ENCODE peak calls at places on chromosomes 11 and 22, in six cellular contexts. S is endothelial cell, N is suprapubic skin, L is endodermal cell, O is epithelial cell of proximal tubule, H is B cell. R is an unnamed sample.

GRCh38 chr11:42251984-42252383 is 792.5 kb upstream of the LRRC4C start:
- DNase-seq in L (no peak), H (no peak), N (no peak), S (no peak), O (no peak), R (no peak)

GRCh38 chr11:44498524-44498923 is 66.9 kb upstream of the CD82 start:
- DNase-seq in N (no peak), H (no peak), L (no peak), S (no peak), O (no peak), R (no peak)

GRCh38 chr11:74019104-74019738 is 10.3 kb upstream of the UCP3 start:
- DNase-seq in S (no peak), O (no peak), L (no peak), N (no peak), H (no peak), R (no peak)

GRCh38 chr11:108511851-108512474 is 13.8 kb upstream of the POGLUT3 start:
- DNase-seq in O (peak; percentile 86), S (no peak), H (no peak), N (no peak), L (no peak), R (no peak)

GRCh38 chr11:72682238-72682872 is 8.1 kb upstream of the PDE2A start:
- DNase-seq in H (no peak), N (no peak), L (no peak), S (no peak), O (no peak), R (no peak)

GRCh38 chr11:95764267-95764898 is 25.2 kb downstream of the FAM76B start:
- DNase-seq in N (no peak), L (no peak), O (peak; percentile 15), S (no peak), H (peak; percentile 69), R (peak; percentile 48)

GRCh38 chr11:98568011-98568410 is 452.7 kb upstream of the CNTN5 start:
- DNase-seq in N (no peak), H (no peak), S (no peak), L (no peak), O (peak; percentile 7), R (no peak)

GRCh38 chr22:33274214-33274828 is 216.1 kb upstream of the SYN3 start:
- DNase-seq in L (peak; percentile 88), O (no peak), S (peak; percentile 67), N (no peak), H (peak; percentile 59), R (peak; percentile 47)

GRCh38 chr22:41909290-41910049 is 5.4 kb downstream of the SHISA8 start:
- DNase-seq in H (peak; percentile 49), N (peak; percentile 63), O (no peak), S (peak; percentile 13), L (peak; percentile 79), R (no peak)

GRCh38 chr11:123065634-123066033 is 3.7 kb upstream of the HSPA8 start:
- DNase-seq in L (no peak), N (no peak), S (no peak), O (no peak), H (no peak), R (no peak)

GRCh38 chr11:106642331-106642730 is 375.9 kb downstream of the GUCY1A2 start:
- DNase-seq in N (no peak), S (no peak), L (no peak), H (no peak), O (no peak), R (no peak)

GRCh38 chr11:100719809-100720221 is 32.7 kb downstream of the ARHGAP42 start:
- DNase-seq in O (peak; percentile 82), H (no peak), S (peak; percentile 8), N (no peak), L (peak; percentile 88), R (no peak)

GRCh38 chr22:50342651-50343540 is at the start of gene PPP6R2:
- DNase-seq in H (peak; percentile 92), O (no peak), S (peak; percentile 89), L (peak; percentile 93), N (peak; percentile 82), R (peak; percentile 92)

GRCh38 chr11:112227002-112227401 is 774 bp downstream of the PTS start:
- DNase-seq in O (no peak), L (no peak), S (no peak), H (no peak), N (no peak), R (no peak)

GRCh38 chr22:20536590-20537324 is 29.3 kb downstream of the MED15 start:
- DNase-seq in N (no peak), H (no peak), S (no peak), L (no peak), O (no peak), R (no peak)

GRCh38 chr11:69449320-69450063 is 32.0 kb upstream of the LINC01488 start:
- DNase-seq in S (peak; percentile 71), H (peak; percentile 19), L (no peak), O (no peak), N (peak; percentile 87), R (no peak)

GRCh38 chr22:47201186-47201995 is 438.9 kb downstream of the TBC1D22A start:
- DNase-seq in O (no peak), H (no peak), L (peak; percentile 22), N (peak; percentile 53), S (no peak), R (no peak)

GRCh38 chr22:22700631-22701030 is 56.2 kb downstream of the GGTLC2 start:
- DNase-seq in S (no peak), H (no peak), L (peak; percentile 7), O (no peak), N (no peak), R (no peak)

GRCh38 chr11:68750197-68750987 is 928 bp downstream of the TESMIN start:
- DNase-seq in O (no peak), H (peak; percentile 49), N (peak; percentile 69), L (peak; percentile 85), S (peak; percentile 41), R (no peak)

GRCh38 chr11:14094481-14095037 is 132.0 kb downstream of the SPON1 start:
- DNase-seq in N (no peak), L (no peak), S (no peak), O (no peak), H (no peak), R (no peak)

GRCh38 chr11:66047541-66048365 is 1.2 kb downstream of the GAL3ST3 start:
- DNase-seq in L (no peak), S (no peak), H (no peak), N (no peak), O (no peak), R (no peak)

GRCh38 chr11:18737642-18738041 is 11.7 kb upstream of the IGSF22 start:
- DNase-seq in S (no peak), N (no peak), H (no peak), L (no peak), O (no peak), R (no peak)

GRCh38 chr11:18736590-18737148 is 10.7 kb upstream of the IGSF22 start:
- DNase-seq in N (no peak), L (peak; percentile 76), H (no peak), O (no peak), S (no peak), R (no peak)

GRCh38 chr11:18741783-18742182 is 15.8 kb upstream of the IGSF22 start:
- DNase-seq in L (no peak), O (no peak), H (no peak), S (no peak), N (no peak), R (no peak)

GRCh38 chr11:18743365-18743764 is 17.4 kb upstream of the IGSF22 start:
- DNase-seq in L (no peak), S (no peak), O (no peak), H (no peak), N (no peak), R (no peak)

GRCh38 chr11:18739684-18740083 is 13.7 kb upstream of the IGSF22 start:
- DNase-seq in L (no peak), S (no peak), O (no peak), N (no peak), H (no peak), R (no peak)
- TF ChIP-seq CTCF in L (no peak), S (no peak), O (no peak), N (no peak), H (no peak), R (no peak)

GRCh38 chr11:119416606-119417580 is 6.1 kb downstream of the THY1 start:
- DNase-seq in L (peak; percentile 80), H (no peak), S (no peak), N (no peak), O (no peak), R (peak; percentile 10)

GRCh38 chr11:119415517-119415916 is 7.5 kb downstream of the THY1 start:
- DNase-seq in S (no peak), H (no peak), N (no peak), O (no peak), L (no peak), R (no peak)

GRCh38 chr11:119414321-119414720 is 8.7 kb downstream of the THY1 start:
- DNase-seq in L (no peak), S (no peak), H (no peak), O (no peak), N (no peak), R (no peak)

GRCh38 chr11:119415966-119416365 is 7.0 kb downstream of the THY1 start:
- DNase-seq in L (no peak), N (no peak), S (no peak), H (no peak), O (no peak), R (peak; percentile 16)

GRCh38 chr11:119414734-119415133 is 8.2 kb downstream of the THY1 start:
- DNase-seq in L (no peak), H (no peak), O (no peak), N (no peak), S (no peak), R (peak; percentile 1)
- TF ChIP-seq CTCF in L (no peak), H (no peak), O (no peak), N (no peak), S (no peak), R (no peak)

GRCh38 chr11:19816040-19816439 is 103.4 kb downstream of the NAV2 start:
- DNase-seq in O (no peak), L (peak; percentile 67), H (no peak), S (no peak), N (no peak), R (no peak)

GRCh38 chr11:19812096-19812495 is 99.5 kb downstream of the NAV2 start:
- DNase-seq in N (no peak), S (no peak), H (no peak), L (no peak), O (no peak), R (no peak)

GRCh38 chr11:19812710-19813109 is 100.1 kb downstream of the NAV2 start:
- DNase-seq in S (no peak), H (no peak), O (no peak), N (no peak), L (no peak), R (no peak)

GRCh38 chr11:19813158-19813879 is 100.7 kb downstream of the NAV2 start:
- DNase-seq in O (no peak), S (no peak), N (no peak), L (no peak), H (no peak), R (no peak)

GRCh38 chr11:19814421-19814820 is 101.8 kb downstream of the NAV2 start:
- DNase-seq in S (no peak), L (peak; percentile 77), N (no peak), H (no peak), O (no peak), R (no peak)
- TF ChIP-seq CTCF in S (no peak), L (peak; percentile 72), N (no peak), H (no peak), O (peak; percentile 33), R (no peak)

GRCh38 chr11:16170448-16170847 is 185.9 kb downstream of the SOX6 start:
- DNase-seq in N (no peak), L (no peak), O (no peak), H (no peak), S (no peak), R (no peak)
- TF ChIP-seq CTCF in N (no peak), L (no peak), O (no peak), H (no peak), S (no peak), R (no peak)

R was measured in GM10248.